ENCODE peak calls at places on chromosome 17, in four cellular contexts. W is HCT116, M is esophagus muscularis mucosa, U is body of pancreas. T is an unnamed sample.

GRCh38 chr17:18938692-18939023 is 13.3 kb upstream of the SLC5A10 start:
- DNase-seq in W (no peak), M (no peak), U (no peak), T (no peak)

GRCh38 chr17:35022536-35023063 is 40.9 kb downstream of the RFFL start:
- DNase-seq in W (no peak), M (peak; percentile 93), U (peak; percentile 62), T (no peak)

GRCh38 chr17:4946312-4946976 is 1.9 kb downstream of the PFN1 start:
- DNase-seq in W (no peak), M (no peak), U (no peak), T (no peak)

GRCh38 chr17:72123496-72123963 is 2.7 kb downstream of the SOX9 start:
- DNase-seq in W (no peak), M (no peak), U (no peak), T (no peak)

GRCh38 chr17:13140750-13141149 is 122.9 kb upstream of the ELAC2 start:
- DNase-seq in W (no peak), M (no peak), U (no peak), T (no peak)

GRCh38 chr17:26766743-26767142 is 527.2 kb upstream of the WSB1 start:
- DNase-seq in W (no peak), M (no peak), U (no peak), T (no peak)

GRCh38 chr17:20179031-20179430 is 169.9 kb downstream of the SPECC1 start:
- DNase-seq in W (no peak), M (no peak), U (no peak), T (no peak)

GRCh38 chr17:50266384-50267073 is 7.7 kb upstream of the TMEM92 start:
- DNase-seq in W (no peak), M (no peak), U (peak; percentile 69), T (no peak)

GRCh38 chr17:81173354-81173753 is 7.3 kb upstream of the AATK start:
- DNase-seq in W (no peak), M (no peak), U (no peak), T (no peak)

GRCh38 chr17:79020631-79021301 is 3.2 kb upstream of the C1QTNF1 start:
- DNase-seq in W (no peak), M (no peak), U (no peak), T (no peak)

GRCh38 chr17:13520899-13521572 is 80.7 kb downstream of the HS3ST3A1 start:
- DNase-seq in W (no peak), M (no peak), U (no peak), T (no peak)

GRCh38 chr17:30824002-30824355 is 513 bp downstream of the CRLF3 start:
- DNase-seq in W (no peak), M (no peak), U (peak; percentile 19), T (no peak)

GRCh38 chr17:80769516-80769915 is 222.1 kb upstream of the CHMP6 start:
- DNase-seq in W (no peak), M (no peak), U (no peak), T (no peak)

GRCh38 chr17:66387391-66387981 is 85.1 kb downstream of the PRKCA start:
- DNase-seq in W (no peak), M (no peak), U (no peak), T (no peak)

GRCh38 chr17:66381701-66382362 is 79.4 kb downstream of the PRKCA start:
- DNase-seq in W (no peak), M (no peak), U (no peak), T (no peak)

GRCh38 chr17:66379539-66379938 is 77.1 kb downstream of the PRKCA start:
- DNase-seq in W (no peak), M (no peak), U (no peak), T (no peak)

GRCh38 chr17:66386789-66387351 is 84.5 kb downstream of the PRKCA start:
- DNase-seq in W (no peak), M (no peak), U (no peak), T (no peak)

GRCh38 chr17:66383353-66383752 is 80.9 kb downstream of the PRKCA start:
- DNase-seq in W (no peak), M (no peak), U (no peak), T (no peak)
- H3K27ac ChIP-seq in W (no peak overlapping the region), M (no peak overlapping the region), U (no peak overlapping the region), T (no peak overlapping the region)

GRCh38 chr17:6753565-6753964 is 2.3 kb upstream of the XAF1 start:
- DNase-seq in W (no peak), M (no peak), U (no peak), T (no peak)

GRCh38 chr17:6756425-6757012 is 673 bp downstream of the XAF1 start:
- DNase-seq in W (no peak), M (no peak), U (no peak), T (no peak)

GRCh38 chr17:6757747-6758146 is 1.9 kb downstream of the XAF1 start:
- DNase-seq in W (no peak), M (no peak), U (no peak), T (no peak)

GRCh38 chr17:6755281-6755680 is 565 bp upstream of the XAF1 start:
- DNase-seq in W (no peak), M (no peak), U (no peak), T (no peak)

GRCh38 chr17:6755731-6756184 is at the start of gene XAF1:
- DNase-seq in W (no peak), M (no peak), U (no peak), T (no peak)
- TF ChIP-seq POLR2A in W (no peak), M (no peak), U (no peak), T (no peak)

GRCh38 chr17:2235792-2236365 is 67.7 kb downstream of the SMG6 start:
- DNase-seq in W (no peak), M (no peak), U (no peak), T (no peak)
- TF ChIP-seq CTCF in W (no peak), M (no peak), U (no peak), T (no peak)

GRCh38 chr17:75088902-75089417 is 1.2 kb downstream of the SLC16A5 start:
- DNase-seq in W (no peak), M (no peak), U (no peak), T (peak; percentile 92)
- H3K27ac ChIP-seq in W (peak overlapping the region; percentile 99), M (peak overlapping the region; percentile 81), U (peak overlapping the region; percentile 88), T (peak overlapping the region; percentile 94)

T was measured in vagina.